ENCODE peak calls at places on chromosomes 6 and 20, in four cellular contexts. L, K, Q and R are unnamed samples.

GRCh38 chr6:133130863-133131262 is 110.3 kb upstream of the EYA4 start:
- DNase-seq in L (no peak), K (no peak), Q (no peak), R (no peak)

GRCh38 chr6:140079328-140079727 is 704.9 kb upstream of the CITED2 start:
- DNase-seq in L (no peak), K (no peak), Q (no peak), R (no peak)

GRCh38 chr6:51045548-51045947 is 226.9 kb downstream of the TFAP2B start:
- DNase-seq in L (no peak), K (no peak), Q (no peak), R (peak; percentile 85)

GRCh38 chr6:136524339-136524935 is 25.8 kb downstream of the MAP7 start:
- DNase-seq in L (no peak), K (no peak), Q (no peak), R (no peak)

GRCh38 chr6:85418059-85418458 is 31.8 kb upstream of the NT5E start:
- DNase-seq in L (no peak), K (no peak), Q (no peak), R (no peak)

GRCh38 chr20:4835244-4836177 is 113.8 kb downstream of the PRND start:
- DNase-seq in L (no peak), K (no peak), Q (no peak), R (no peak)

GRCh38 chr6:15268130-15268908 is 22.4 kb downstream of the JARID2 start:
- DNase-seq in L (no peak), K (no peak), Q (no peak), R (no peak)

GRCh38 chr20:10671221-10671849 is 2.5 kb downstream of the JAG1 start:
- DNase-seq in L (no peak), K (no peak), Q (peak; percentile 66), R (peak; percentile 42)

GRCh38 chr6:148379966-148380653 is 37.5 kb downstream of the SASH1 start:
- DNase-seq in L (no peak), K (no peak), Q (no peak), R (no peak)

GRCh38 chr20:41632896-41633295 is 14.7 kb upstream of the CHD6 start:
- DNase-seq in L (no peak), K (no peak), Q (peak; percentile 77), R (no peak)

GRCh38 chr6:124463271-124463670 is 499.0 kb upstream of the RNF217 start:
- DNase-seq in L (no peak), K (no peak), Q (no peak), R (no peak)

GRCh38 chr6:118580585-118581419 is 32.7 kb downstream of the PLN start:
- DNase-seq in L (no peak), K (no peak), Q (peak; percentile 72), R (peak; percentile 42)

GRCh38 chr6:28758046-28758817 is 165.6 kb downstream of the TRIM27 start:
- DNase-seq in L (no peak), K (no peak), Q (no peak), R (peak; percentile 80)

GRCh38 chr20:58362970-58363369 is 26.1 kb upstream of the VAPB start:
- DNase-seq in L (no peak), K (no peak), Q (no peak), R (no peak)

GRCh38 chr6:145699462-145699861 is 35.9 kb downstream of the EPM2A start:
- DNase-seq in L (no peak), K (no peak), Q (no peak), R (no peak)

GRCh38 chr6:9248125-9248524 is 812.8 kb upstream of the SLC35B3 start:
- DNase-seq in L (no peak), K (no peak), Q (no peak), R (no peak)

GRCh38 chr20:60883517-60883916 is 368.5 kb upstream of the CDH4 start:
- DNase-seq in L (no peak), K (no peak), Q (no peak), R (no peak)

GRCh38 chr6:147856687-147857086 is 348.2 kb downstream of the SAMD5 start:
- DNase-seq in L (no peak), K (no peak), Q (no peak), R (no peak)

GRCh38 chr6:41846666-41847237 is 48.4 kb downstream of the USP49 start:
- DNase-seq in L (no peak), K (peak; percentile 61), Q (peak; percentile 93), R (peak; percentile 41)